ENCODE peak calls at places on chromosomes 6 and 20, in ten cellular contexts. P is breast epithelium, W is GM12892, M is H1, T is HepG2, N is SK-N-MC, X is sigmoid colon, R is stomach, E is transverse colon, J is GM23338. U is an unnamed sample.

GRCh38 chr20:20327756-20328155 is 40.1 kb upstream of the INSM1 start:
- DNase-seq in P (no peak), W (no peak), M (no peak), T (no peak), N (no peak), X (no peak), R (no peak), E (no peak), J (no peak), U (no peak)

GRCh38 chr6:49515485-49516146 is 15.9 kb downstream of the GLYATL3 start:
- DNase-seq in P (no peak), W (no peak), M (no peak), T (no peak), N (no peak), X (no peak), R (no peak), E (no peak), J (no peak), U (no peak)

GRCh38 chr6:96124778-96125177 is 109.0 kb downstream of the FUT9 start:
- DNase-seq in P (no peak), W (no peak), M (no peak), T (no peak), N (no peak), X (no peak), R (no peak), E (no peak), J (no peak), U (no peak)

GRCh38 chr6:89842228-89842627 is 12.5 kb downstream of the CASP8AP2 start:
- DNase-seq in P (no peak), W (no peak), M (no peak), T (no peak), N (no peak), X (no peak), R (no peak), E (no peak), J (no peak), U (no peak)

GRCh38 chr6:149905911-149906371 is 8.0 kb upstream of the RAET1E start:
- DNase-seq in P (no peak), W (no peak), M (no peak), T (no peak), N (no peak), X (no peak), R (no peak), E (no peak), J (no peak), U (peak)

GRCh38 chr6:73798592-73798991 is 102.6 kb downstream of the CD109 start:
- DNase-seq in P (peak), W (no peak), M (no peak), T (peak), N (no peak), X (peak), R (no peak), E (peak), J (peak), U (no peak)

GRCh38 chr20:32979201-32979998 is 24.8 kb downstream of the SUN5 start:
- DNase-seq in P (no peak), W (no peak), M (no peak), T (no peak), N (no peak), X (peak), R (no peak), E (no peak), J (no peak), U (no peak)

GRCh38 chr6:140542858-140543257 is 1168.4 kb upstream of the CITED2 start:
- DNase-seq in P (no peak), W (no peak), M (no peak), T (no peak), N (no peak), X (no peak), R (no peak), E (no peak), J (no peak), U (no peak)

GRCh38 chr6:34132486-34133185 is 13.3 kb downstream of the GRM4 start:
- DNase-seq in P (no peak), W (no peak), M (no peak), T (peak), N (no peak), X (no peak), R (no peak), E (no peak), J (peak), U (no peak)

GRCh38 chr6:105882071-105882803 is 203.9 kb upstream of the PRDM1 start:
- DNase-seq in P (no peak), W (no peak), M (no peak), T (no peak), N (no peak), X (no peak), R (no peak), E (no peak), J (no peak), U (no peak)

GRCh38 chr6:122276637-122277036 is 122.8 kb upstream of the HSF2 start:
- DNase-seq in P (no peak), W (no peak), M (no peak), T (no peak), N (no peak), X (no peak), R (no peak), E (no peak), J (no peak), U (no peak)

GRCh38 chr6:33716890-33717632 is 5.6 kb upstream of the UQCC2 start:
- DNase-seq in P (no peak), W (no peak), M (no peak), T (peak), N (no peak), X (no peak), R (no peak), E (no peak), J (no peak), U (no peak)

GRCh38 chr6:44415424-44415823 is 27.9 kb downstream of the CDC5L start:
- DNase-seq in P (no peak), W (no peak), M (no peak), T (no peak), N (no peak), X (no peak), R (peak), E (peak), J (peak), U (no peak)

GRCh38 chr20:14664101-14664500 is 326.7 kb upstream of the FLRT3 start:
- DNase-seq in P (no peak), W (no peak), M (no peak), T (no peak), N (no peak), X (no peak), R (no peak), E (no peak), J (no peak), U (no peak)

GRCh38 chr20:7090753-7091310 is 323.3 kb downstream of the BMP2 start:
- DNase-seq in P (no peak), W (no peak), M (no peak), T (no peak), N (no peak), X (no peak), R (no peak), E (peak), J (peak), U (no peak)

GRCh38 chr6:110653381-110653780 is 161.9 kb downstream of the CDK19 start:
- DNase-seq in P (no peak), W (no peak), M (no peak), T (no peak), N (no peak), X (no peak), R (no peak), E (no peak), J (no peak), U (no peak)

GRCh38 chr6:117444600-117444999 is 18.9 kb upstream of the ROS1 start:
- DNase-seq in P (no peak), W (no peak), M (no peak), T (no peak), N (no peak), X (no peak), R (no peak), E (no peak), J (no peak), U (no peak)

GRCh38 chr6:44049989-44050871 is 77.0 kb downstream of the MRPL14 start:
- DNase-seq in P (no peak), W (no peak), M (no peak), T (no peak), N (no peak), X (peak), R (no peak), E (peak), J (no peak), U (no peak)

GRCh38 chr6:3231213-3232016 is 4.0 kb upstream of the TUBB2B start:
- DNase-seq in P (peak), W (no peak), M (no peak), T (peak), N (no peak), X (peak), R (peak), E (peak), J (peak), U (no peak)

GRCh38 chr6:113813207-113813606 is 43.9 kb upstream of the MARCKS start:
- DNase-seq in P (no peak), W (no peak), M (no peak), T (no peak), N (no peak), X (no peak), R (no peak), E (no peak), J (no peak), U (no peak)

GRCh38 chr6:35586542-35586941 is 73.8 kb upstream of the TULP1 start:
- DNase-seq in P (peak), W (no peak), M (no peak), T (no peak), N (no peak), X (no peak), R (no peak), E (no peak), J (no peak), U (no peak)

GRCh38 chr6:21539621-21540100 is 53.9 kb upstream of the SOX4 start:
- DNase-seq in P (no peak), W (no peak), M (no peak), T (no peak), N (no peak), X (no peak), R (no peak), E (no peak), J (no peak), U (no peak)

GRCh38 chr6:170093658-170094596 is 197.0 kb downstream of the DLL1 start:
- DNase-seq in P (no peak), W (no peak), M (no peak), T (no peak), N (no peak), X (peak), R (peak), E (no peak), J (no peak), U (no peak)

GRCh38 chr6:25215881-25216280 is 63.3 kb upstream of the CARMIL1 start:
- DNase-seq in P (no peak), W (no peak), M (no peak), T (no peak), N (no peak), X (no peak), R (no peak), E (no peak), J (no peak), U (no peak)

GRCh38 chr6:45923831-45924391 is 91.7 kb downstream of the CLIC5 start:
- DNase-seq in P (no peak), W (peak), M (no peak), T (no peak), N (no peak), X (no peak), R (no peak), E (no peak), J (no peak), U (no peak)

GRCh38 chr20:48047453-48047852 is 262.2 kb upstream of the SULF2 start:
- DNase-seq in P (no peak), W (no peak), M (no peak), T (no peak), N (no peak), X (no peak), R (no peak), E (no peak), J (no peak), U (no peak)

GRCh38 chr6:157261606-157262005 is 61.7 kb downstream of the TMEM242 start:
- DNase-seq in P (no peak), W (no peak), M (no peak), T (no peak), N (no peak), X (peak), R (no peak), E (no peak), J (no peak), U (no peak)

GRCh38 chr20:3307695-3308094 is 68.7 kb upstream of the SLC4A11 start:
- DNase-seq in P (no peak), W (no peak), M (no peak), T (no peak), N (no peak), X (no peak), R (no peak), E (no peak), J (no peak), U (no peak)

GRCh38 chr6:114133816-114134215 is 162.9 kb upstream of the HDAC2 start:
- DNase-seq in P (no peak), W (no peak), M (no peak), T (no peak), N (no peak), X (no peak), R (no peak), E (no peak), J (no peak), U (no peak)

GRCh38 chr6:67870321-67870720 is 764.8 kb upstream of the ADGRB3 start:
- DNase-seq in P (no peak), W (no peak), M (no peak), T (no peak), N (no peak), X (no peak), R (no peak), E (no peak), J (no peak), U (no peak)

GRCh38 chr6:153425536-153425935 is 294.5 kb upstream of the RGS17 start:
- DNase-seq in P (no peak), W (no peak), M (no peak), T (no peak), N (no peak), X (no peak), R (no peak), E (no peak), J (no peak), U (no peak)

GRCh38 chr20:55415567-55416142 is 589.7 kb downstream of the CBLN4 start:
- DNase-seq in P (no peak), W (no peak), M (no peak), T (peak), N (no peak), X (no peak), R (no peak), E (no peak), J (peak), U (no peak)

GRCh38 chr20:37451616-37452015 is 69.4 kb upstream of the NNAT start:
- DNase-seq in P (no peak), W (no peak), M (no peak), T (no peak), N (no peak), X (no peak), R (no peak), E (no peak), J (no peak), U (no peak)

GRCh38 chr6:393391-394221 is 2.1 kb downstream of the IRF4 start:
- DNase-seq in P (no peak), W (no peak), M (no peak), T (no peak), N (no peak), X (no peak), R (no peak), E (no peak), J (peak), U (no peak)

GRCh38 chr20:37295001-37295400 is 5.5 kb downstream of the MANBAL start:
- DNase-seq in P (no peak), W (no peak), M (no peak), T (no peak), N (no peak), X (peak), R (no peak), E (no peak), J (no peak), U (no peak)

GRCh38 chr6:136962661-136963060 is 40.6 kb downstream of the SLC35D3 start:
- DNase-seq in P (no peak), W (no peak), M (no peak), T (no peak), N (peak), X (no peak), R (peak), E (peak), J (peak), U (no peak)

GRCh38 chr20:21508230-21509078 is 5.4 kb downstream of the NKX2-2 start:
- DNase-seq in P (no peak), W (no peak), M (no peak), T (no peak), N (no peak), X (no peak), R (no peak), E (no peak), J (peak), U (no peak)

GRCh38 chr6:97177905-97178304 is 105.1 kb downstream of the MMS22L start:
- DNase-seq in P (no peak), W (no peak), M (no peak), T (peak), N (no peak), X (no peak), R (no peak), E (no peak), J (no peak), U (no peak)

GRCh38 chr20:63826753-63827152 is 4.3 kb downstream of the ZBTB46 start:
- DNase-seq in P (no peak), W (no peak), M (no peak), T (no peak), N (no peak), X (no peak), R (no peak), E (no peak), J (no peak), U (no peak)
- TF ChIP-seq POLR2AphosphoS5 in P (no peak), W (no peak), M (no peak), T (no peak), N (no peak), X (no peak), R (no peak), E (no peak), J (no peak), U (no peak)

DNA sequence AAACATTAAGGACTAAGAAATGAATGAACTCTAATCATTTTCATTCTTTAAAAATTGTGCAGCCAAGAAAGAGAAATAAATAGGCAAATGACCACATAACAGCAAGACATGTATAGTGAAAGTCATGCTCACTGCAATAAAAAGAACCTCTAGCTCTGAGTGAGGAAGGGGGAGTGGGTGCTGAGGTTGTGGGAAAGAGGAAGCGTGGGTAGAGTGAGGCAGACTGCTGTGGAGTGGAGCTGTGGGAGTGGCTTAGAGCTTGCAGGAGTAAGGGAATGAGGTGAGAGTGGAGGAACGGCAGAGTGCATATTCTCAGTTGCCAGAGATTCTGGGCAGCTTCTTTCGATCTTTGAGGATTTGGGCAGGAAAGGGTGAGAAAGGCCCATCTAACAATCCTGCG is 10.4 kb downstream of the DEFB129 start:
- DNase-seq in P (no peak), W (no peak), M (no peak), T (no peak), N (no peak), X (no peak), R (no peak), E (peak), J (no peak), U (no peak)
- TF ChIP-seq POLR2AphosphoS5 in P (no peak), W (no peak), M (no peak), T (no peak), N (no peak), X (no peak), R (no peak), E (no peak), J (no peak), U (no peak)

GRCh38 chr6:165649701-165650137 is 13.3 kb downstream of the PDE10A start:
- DNase-seq in P (no peak), W (no peak), M (no peak), T (no peak), N (no peak), X (no peak), R (no peak), E (no peak), J (no peak), U (no peak)
- TF ChIP-seq POLR2AphosphoS5 in P (no peak), W (no peak), M (no peak), T (no peak), N (no peak), X (no peak), R (no peak), E (no peak), J (no peak), U (no peak)

GRCh38 chr20:4412216-4412615 is 309.5 kb upstream of the PRND start:
- DNase-seq in P (no peak), W (no peak), M (no peak), T (no peak), N (no peak), X (no peak), R (no peak), E (no peak), J (no peak), U (no peak)

GRCh38 chr20:4415281-4415680 is 306.4 kb upstream of the PRND start:
- DNase-seq in P (no peak), W (no peak), M (no peak), T (no peak), N (no peak), X (no peak), R (no peak), E (no peak), J (no peak), U (no peak)

GRCh38 chr20:4413314-4414045 is 308.2 kb upstream of the PRND start:
- DNase-seq in P (no peak), W (no peak), M (no peak), T (no peak), N (no peak), X (no peak), R (no peak), E (no peak), J (no peak), U (no peak)

DNA sequence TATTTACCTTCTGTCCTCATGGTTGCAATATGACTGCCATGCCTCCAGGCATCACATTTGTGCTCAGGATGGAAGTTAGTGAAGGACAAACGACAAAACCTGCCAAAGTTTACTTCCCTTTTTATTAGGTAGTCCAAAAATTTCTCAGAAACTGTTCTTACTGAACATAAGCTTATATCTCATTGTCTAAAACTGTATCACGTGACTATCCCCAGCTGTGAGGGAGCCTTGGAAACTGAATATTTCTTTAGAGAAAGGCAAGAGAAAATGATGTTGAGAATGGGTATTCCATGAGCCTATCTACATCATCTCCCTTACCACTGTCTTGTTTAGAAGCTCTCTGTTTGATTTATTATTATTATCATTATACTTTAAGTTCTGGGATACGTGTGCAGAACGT is 303.6 kb upstream of the PRND start:
- DNase-seq in P (no peak), W (no peak), M (no peak), T (no peak), N (no peak), X (no peak), R (no peak), E (no peak), J (no peak), U (no peak)
- TF ChIP-seq POLR2AphosphoS5 in P (no peak), W (no peak), M (no peak), T (no peak), N (no peak), X (no peak), R (no peak), E (no peak), J (no peak), U (no peak)

GRCh38 chr6:37027036-37027720 is 21.7 kb downstream of the FGD2 start:
- DNase-seq in P (no peak), W (no peak), M (no peak), T (no peak), N (no peak), X (no peak), R (no peak), E (no peak), J (no peak), U (no peak)
- TF ChIP-seq POLR2AphosphoS5 in P (no peak), W (no peak), M (no peak), T (no peak), N (no peak), X (no peak), R (no peak), E (no peak), J (no peak), U (no peak)

GRCh38 chr20:62129731-62130531 is 7.7 kb downstream of the LSM14B start:
- DNase-seq in P (no peak), W (no peak), M (no peak), T (no peak), N (no peak), X (no peak), R (no peak), E (no peak), J (no peak), U (no peak)
- TF ChIP-seq POLR2AphosphoS5 in P (no peak), W (no peak), M (no peak), T (no peak), N (no peak), X (no peak), R (no peak), E (no peak), J (no peak), U (no peak)

GRCh38 chr6:30981942-30982772 is 1.4 kb upstream of the MUC21 start:
- DNase-seq in P (peak), W (no peak), M (no peak), T (peak), N (no peak), X (no peak), R (peak), E (no peak), J (peak), U (no peak)
- TF ChIP-seq POLR2AphosphoS5 in P (no peak), W (no peak), M (no peak), T (no peak), N (no peak), X (no peak), R (no peak), E (no peak), J (no peak), U (no peak)